ENCODE peak calls at places on chromosome 11, in nine cellular contexts. P is right atrium auricular region; G is AG04450; T is dorsolateral prefrontal cortex; C is PC-9; R is effector memory CD4-positive, alpha-beta T cell; X is BJ; Z is stomach; S is heart left ventricle. H is an unnamed sample. For H3K27me3, the result is how much of the 10 kb centered on the place peaks cover.

GRCh38 chr11:102111787-102112653 is 1.8 kb downstream of the YAP1 start:
- DNase-seq in P (no peak), G (no peak), T (no peak), C (peak), R (no peak), X (peak), Z (peak), S (peak), H (peak)

GRCh38 chr11:6568191-6568918 is 35.1 kb downstream of the RRP8 start:
- DNase-seq in P (no peak), G (peak), T (peak), C (no peak), R (no peak), X (no peak), Z (peak), S (peak), H (peak)

GRCh38 chr11:15941206-15941770 is 415.1 kb downstream of the SOX6 start:
- DNase-seq in P (no peak), G (no peak), T (no peak), C (no peak), R (no peak), X (no peak), Z (no peak), S (peak), H (peak)

GRCh38 chr11:34234086-34234740 is 123.6 kb downstream of the ABTB2 start:
- DNase-seq in P (no peak), G (no peak), T (no peak), C (peak), R (peak), X (no peak), Z (peak), S (no peak), H (peak)

GRCh38 chr11:9787981-9788521 is 124.2 kb downstream of the SWAP70 start:
- DNase-seq in P (no peak), G (peak), T (peak), C (no peak), R (no peak), X (peak), Z (no peak), S (peak), H (peak)

GRCh38 chr11:88175004-88175706 is at the start of gene RAB38:
- DNase-seq in P (no peak), G (no peak), T (no peak), C (peak), R (no peak), X (no peak), Z (peak), S (no peak), H (no peak)

GRCh38 chr11:27084407-27084985 is 43.9 kb downstream of the BBOX1 start:
- DNase-seq in P (no peak), G (no peak), T (no peak), C (no peak), R (no peak), X (peak), Z (no peak), S (no peak), H (no peak)

GRCh38 chr11:109960831-109961230 is 132.4 kb upstream of the ZC3H12C start:
- DNase-seq in P (peak), G (peak), T (no peak), C (no peak), R (no peak), X (no peak), Z (no peak), S (peak), H (peak)

GRCh38 chr11:16883179-16883578 is 131.0 kb downstream of the PLEKHA7 start:
- DNase-seq in P (no peak), G (no peak), T (no peak), C (peak), R (no peak), X (no peak), Z (peak), S (no peak), H (peak)

GRCh38 chr11:95092549-95093324 is 3.1 kb downstream of the ENDOD1 start:
- DNase-seq in P (no peak), G (no peak), T (no peak), C (peak), R (no peak), X (no peak), Z (no peak), S (no peak), H (peak)

GRCh38 chr11:12677131-12677530 is 2.9 kb downstream of the TEAD1 start:
- DNase-seq in P (no peak), G (no peak), T (no peak), C (no peak), R (no peak), X (no peak), Z (no peak), S (no peak), H (peak)

DNA sequence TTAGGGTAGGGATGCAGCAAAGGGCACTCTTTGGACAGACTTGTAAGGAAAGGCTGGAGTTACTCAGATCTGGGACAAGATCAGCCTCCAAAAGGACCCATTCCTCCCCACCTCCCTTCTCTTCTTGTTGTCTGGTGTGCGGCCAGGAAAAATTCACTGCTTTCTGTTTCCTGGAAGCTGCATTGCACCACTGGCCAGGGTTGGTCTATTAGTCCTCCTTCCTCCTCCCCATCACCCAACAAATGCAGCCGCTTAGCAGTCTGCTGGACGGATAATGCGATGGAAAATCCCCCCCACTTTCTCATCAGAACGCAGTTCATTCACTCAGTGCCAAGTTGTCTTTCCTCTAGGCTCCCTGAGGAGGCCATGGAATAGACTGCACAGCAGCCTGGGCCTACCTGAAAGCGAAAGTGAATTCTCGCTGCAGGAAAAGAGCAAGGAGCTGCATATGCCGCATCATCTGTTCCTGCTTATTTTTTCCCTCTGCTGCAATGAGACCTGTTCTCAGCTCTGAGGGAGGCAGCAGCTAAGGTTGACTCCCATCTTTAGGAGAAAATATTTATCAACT is 513.5 kb downstream of the METTL15 start:
- DNase-seq in P (no peak), G (no peak), T (peak), C (no peak), R (no peak), X (no peak), Z (peak), S (no peak), H (no peak)
- H3K4me3 ChIP-seq in P (no peak), G (no peak), T (no peak), C (no peak), R (no peak), X (no peak), Z (no peak), S (no peak), H (no peak)

GRCh38 chr11:69531717-69532088 is 50.2 kb downstream of the LINC01488 start:
- DNase-seq in P (no peak), G (no peak), T (no peak), C (no peak), R (no peak), X (no peak), Z (no peak), S (no peak), H (no peak)
- H3K27me3 ChIP-seq in P (under half), G (under half), T (under half), C (under half), R (under half), X (under half), Z (under half), S (under half), H (under half)

GRCh38 chr11:18100926-18101656 is 4.8 kb downstream of the SAAL1 start:
- DNase-seq in P (no peak), G (no peak), T (no peak), C (no peak), R (no peak), X (no peak), Z (no peak), S (no peak), H (no peak)
- H3K4me3 ChIP-seq in P (no peak), G (no peak), T (no peak), C (no peak), R (no peak), X (no peak), Z (no peak), S (no peak), H (no peak)

GRCh38 chr11:46332568-46333128 is 14.6 kb upstream of the DGKZ start:
- DNase-seq in P (no peak), G (no peak), T (no peak), C (no peak), R (no peak), X (no peak), Z (no peak), S (no peak), H (no peak)
- H3K27me3 ChIP-seq in P (under half), G (under half), T (under half), C (under half), R (under half), X (under half), Z (under half), S (under half), H (under half)

GRCh38 chr11:67585911-67586310 is 2.3 kb downstream of the GSTP1 start:
- DNase-seq in P (no peak), G (no peak), T (no peak), C (no peak), R (no peak), X (no peak), Z (no peak), S (no peak), H (no peak)
- H3K4me3 ChIP-seq in P (no peak), G (no peak), T (no peak), C (no peak), R (no peak), X (no peak), Z (no peak), S (no peak), H (no peak)

GRCh38 chr11:2206291-2206690 is 34.7 kb upstream of the TH start:
- DNase-seq in P (no peak), G (no peak), T (no peak), C (no peak), R (no peak), X (no peak), Z (peak), S (no peak), H (no peak)

GRCh38 chr11:2205214-2205770 is 33.7 kb upstream of the TH start:
- DNase-seq in P (no peak), G (no peak), T (no peak), C (no peak), R (no peak), X (no peak), Z (no peak), S (no peak), H (no peak)

GRCh38 chr11:2207773-2208621 is 36.4 kb upstream of the TH start:
- DNase-seq in P (peak), G (no peak), T (no peak), C (no peak), R (no peak), X (no peak), Z (peak), S (no peak), H (no peak)

GRCh38 chr11:2208691-2209369 is 37.2 kb upstream of the TH start:
- DNase-seq in P (peak), G (no peak), T (no peak), C (no peak), R (no peak), X (no peak), Z (peak), S (no peak), H (no peak)

GRCh38 chr11:2207212-2207611 is 35.6 kb upstream of the TH start:
- DNase-seq in P (peak), G (no peak), T (no peak), C (no peak), R (no peak), X (no peak), Z (peak), S (no peak), H (no peak)
- H3K27me3 ChIP-seq in P (under half), G (under half), T (under half), C (under half), R (under half), X (under half), Z (under half), S (under half), H (under half)

H was measured in MG63.